ENCODE peak calls at places on chromosomes 2 and 18, in seven cellular contexts. A is HCT116, G is GM12878, K is K562, L is H1, O is HepG2, I is SK-N-SH. W is an unnamed sample.
A peak's percentile ranks its signal among the peaks of the same experiment; 100 is the strongest.

GRCh38 chr2:228543117-228543516 is 361.6 kb upstream of the SPHKAP start:
- DNase-seq in A (no peak), G (no peak), K (no peak), L (no peak), O (no peak), I (no peak), W (no peak)

GRCh38 chr2:54430649-54431048 is 25.5 kb upstream of the SPTBN1 start:
- DNase-seq in A (no peak), G (no peak), K (no peak), L (no peak), O (no peak), I (no peak), W (no peak)

GRCh38 chr18:41326311-41326710 is 628.7 kb upstream of the PIK3C3 start:
- DNase-seq in A (no peak), G (no peak), K (no peak), L (no peak), O (no peak), I (no peak), W (no peak)

GRCh38 chr2:56515399-56515798 is 331.6 kb downstream of the CCDC85A start:
- DNase-seq in A (no peak), G (no peak), K (no peak), L (no peak), O (no peak), I (no peak), W (no peak)

GRCh38 chr2:69902213-69902922 is 8.6 kb downstream of the SNRNP27 start:
- DNase-seq in A (no peak), G (peak; percentile 21), K (no peak), L (no peak), O (no peak), I (no peak), W (no peak)

GRCh38 chr2:9356336-9356735 is 67.0 kb downstream of the ITGB1BP1 start:
- DNase-seq in A (no peak), G (no peak), K (no peak), L (no peak), O (no peak), I (no peak), W (no peak)

GRCh38 chr2:234273887-234274584 is 222.8 kb downstream of the ARL4C start:
- DNase-seq in A (no peak), G (no peak), K (no peak), L (no peak), O (no peak), I (no peak), W (no peak)

GRCh38 chr2:85959826-85960225 is 71.0 kb upstream of the ST3GAL5 start:
- DNase-seq in A (no peak), G (no peak), K (no peak), L (no peak), O (no peak), I (no peak), W (no peak)

GRCh38 chr18:51399491-51400122 is 202.1 kb upstream of the MEX3C start:
- DNase-seq in A (no peak), G (no peak), K (no peak), L (no peak), O (no peak), I (no peak), W (no peak)

GRCh38 chr2:128214866-128215460 is 103.7 kb downstream of the HS6ST1 start:
- DNase-seq in A (no peak), G (no peak), K (no peak), L (no peak), O (no peak), I (no peak), W (no peak)

GRCh38 chr18:55932675-55933074 is 344.7 kb upstream of the TCF4 start:
- DNase-seq in A (no peak), G (no peak), K (no peak), L (no peak), O (no peak), I (no peak), W (no peak)

GRCh38 chr2:121038831-121039230 is 246.2 kb downstream of the TFCP2L1 start:
- DNase-seq in A (no peak), G (no peak), K (no peak), L (no peak), O (no peak), I (peak; percentile 64), W (no peak)

GRCh38 chr2:95059656-95060370 is 34.3 kb downstream of the MAL start:
- DNase-seq in A (no peak), G (no peak), K (no peak), L (no peak), O (no peak), I (no peak), W (no peak)

GRCh38 chr2:79530443-79530842 is 17.6 kb downstream of the CTNNA2 start:
- DNase-seq in A (no peak), G (no peak), K (no peak), L (no peak), O (peak; percentile 20), I (no peak), W (no peak)

GRCh38 chr2:219508933-219509779 is 5.1 kb upstream of the ASIC4 start:
- DNase-seq in A (no peak), G (no peak), K (peak; percentile 19), L (no peak), O (no peak), I (peak; percentile 60), W (no peak)
- H3K4me3 ChIP-seq in A (no peak overlapping the region), G (no peak overlapping the region), K (no peak overlapping the region), L (no peak overlapping the region), O (no peak overlapping the region), I (peak overlapping the region; percentile 46), W (peak overlapping the region; percentile 37)

GRCh38 chr2:170974304-170974993 is 45.4 kb downstream of the GORASP2 start:
- DNase-seq in A (no peak), G (no peak), K (no peak), L (no peak), O (peak; percentile 86), I (no peak), W (no peak)
- H3K9ac ChIP-seq in A (no peak overlapping the region), G (no peak overlapping the region), K (peak overlapping the region; percentile 96), L (no peak overlapping the region), O (peak overlapping the region; percentile 88), I (no peak overlapping the region), W (peak overlapping the region; percentile 36)

GRCh38 chr2:232668805-232669444 is 28.2 kb upstream of the GIGYF2 start:
- DNase-seq in A (peak; percentile 3), G (no peak), K (no peak), L (no peak), O (peak; percentile 38), I (no peak), W (no peak)
- TF ChIP-seq YY1 in A (no peak), G (no peak), K (peak; percentile 25), L (peak; percentile 74), O (peak; percentile 59), I (no peak), W (no peak)

GRCh38 chr2:100043246-100043890 is 99.0 kb downstream of the AFF3 start:
- DNase-seq in A (no peak), G (no peak), K (no peak), L (no peak), O (no peak), I (no peak), W (no peak)
- H3K4me3 ChIP-seq in A (no peak overlapping the region), G (no peak overlapping the region), K (no peak overlapping the region), L (no peak overlapping the region), O (no peak overlapping the region), I (no peak overlapping the region), W (no peak overlapping the region)

GRCh38 chr2:149657393-149657792 is 69.8 kb upstream of the MMADHC start:
- DNase-seq in A (no peak), G (no peak), K (no peak), L (no peak), O (no peak), I (no peak), W (no peak)
- H3K9ac ChIP-seq in A (no peak overlapping the region), G (no peak overlapping the region), K (no peak overlapping the region), L (no peak overlapping the region), O (no peak overlapping the region), I (no peak overlapping the region), W (no peak overlapping the region)

DNA sequence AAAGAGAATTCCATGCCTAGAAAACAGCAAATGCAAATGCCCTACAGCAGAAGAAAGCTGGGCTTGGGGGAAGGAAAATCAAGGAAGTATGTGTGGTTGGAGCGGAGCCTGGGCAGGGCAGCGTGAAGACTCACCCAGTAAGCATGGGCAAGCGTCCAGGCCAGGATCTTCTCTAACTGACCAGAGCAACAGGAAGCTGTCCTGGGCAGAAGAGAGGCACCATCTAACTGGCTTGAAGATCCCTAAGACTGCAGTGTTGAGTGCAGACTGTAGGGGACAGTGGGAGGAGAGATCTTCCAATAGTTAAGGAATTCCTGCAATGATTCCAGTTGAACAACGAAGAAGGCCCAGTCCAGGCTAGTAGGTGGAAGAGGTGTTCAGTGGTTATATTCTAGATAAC is 57.9 kb downstream of the NXPH2 start:
- DNase-seq in A (no peak), G (no peak), K (no peak), L (no peak), O (no peak), I (no peak), W (no peak)
- TF ChIP-seq YY1 in A (no peak), G (no peak), K (no peak), L (no peak), O (no peak), I (no peak), W (no peak)

GRCh38 chr2:98465456-98466201 is 21.0 kb downstream of the INPP4A start:
- DNase-seq in A (no peak), G (peak; percentile 91), K (peak; percentile 47), L (no peak), O (no peak), I (peak; percentile 83), W (no peak)
- H3K4me3 ChIP-seq in A (no peak overlapping the region), G (peak overlapping the region; percentile 42), K (no peak overlapping the region), L (no peak overlapping the region), O (no peak overlapping the region), I (no peak overlapping the region), W (no peak overlapping the region)

DNA sequence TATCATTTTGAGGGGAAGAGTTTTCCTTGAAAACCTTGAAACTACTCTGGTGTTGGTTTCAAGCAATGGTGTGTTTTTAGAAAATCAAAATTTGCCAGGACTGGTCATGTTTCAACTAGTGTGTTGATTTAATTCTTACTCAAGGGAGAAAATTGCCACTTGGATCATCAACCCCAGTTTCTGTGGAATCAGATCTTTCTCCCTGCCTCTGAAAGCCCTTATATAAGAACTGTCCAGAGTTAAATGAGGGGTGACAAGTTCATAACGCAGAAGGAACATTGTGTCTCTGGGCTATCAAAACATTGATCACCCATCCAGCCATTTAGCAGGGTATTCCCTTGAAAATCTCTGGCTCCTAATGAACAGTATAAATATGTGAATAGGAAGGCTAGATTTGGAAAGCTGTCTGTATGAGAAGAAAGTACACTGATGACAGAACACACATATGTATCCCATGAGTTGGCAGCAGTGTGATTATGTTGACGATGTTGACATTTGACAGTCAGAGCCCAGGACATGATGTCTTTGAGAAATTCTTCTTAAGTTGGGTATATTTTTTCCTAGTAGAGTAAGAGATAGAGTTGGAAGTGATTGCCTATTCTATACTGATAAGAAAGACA is 43.5 kb upstream of the RAPH1 start:
- DNase-seq in A (no peak), G (no peak), K (no peak), L (no peak), O (no peak), I (no peak), W (no peak)
- H3K9ac ChIP-seq in A (no peak overlapping the region), G (no peak overlapping the region), K (no peak overlapping the region), L (no peak overlapping the region), O (no peak overlapping the region), I (no peak overlapping the region), W (no peak overlapping the region)